ENCODE peak calls at places on chromosomes 13 and 19, in six cellular contexts. Z is left lung; G is NCI-H1436; M is A549; K is activated T-cell treated with anti-CD3 and anti-CD28 coated beads, Interleukin-2, amount 50 U/mL, for 24 hours; L is left kidney. Y is an unnamed sample.

GRCh38 chr19:32914879-32915278 is 45.3 kb upstream of the SLC7A9 start:
- DNase-seq in Z (no peak), K (no peak), G (no peak), M (no peak), L (no peak), Y (no peak)

GRCh38 chr19:1453525-1454371 is 3.8 kb downstream of the APC2 start:
- DNase-seq in M (peak; percentile 64), L (peak; percentile 67), K (no peak), G (no peak), Z (peak; percentile 70), Y (no peak)

GRCh38 chr13:32430018-32430747 is 2.3 kb upstream of the N4BP2L1 start:
- DNase-seq in M (no peak), G (no peak), L (no peak), K (no peak), Z (no peak), Y (no peak)

GRCh38 chr19:44737238-44738160 is 11.0 kb upstream of the BCL3 start:
- DNase-seq in G (no peak), M (peak; percentile 99), L (no peak), Z (no peak), K (no peak), Y (no peak)

GRCh38 chr19:56720281-56720680 is 48.7 kb upstream of the ZNF835 start:
- DNase-seq in Z (no peak), G (no peak), M (no peak), K (no peak), L (peak; percentile 68), Y (no peak)

GRCh38 chr19:35341006-35341405 is 6.7 kb upstream of the FFAR1 start:
- DNase-seq in Z (peak; percentile 54), L (peak; percentile 0), K (no peak), G (no peak), M (no peak), Y (no peak)

GRCh38 chr19:40609561-40610395 is 8.6 kb downstream of the LTBP4 start:
- DNase-seq in Z (peak; percentile 97), K (peak; percentile 96), L (peak; percentile 67), M (peak; percentile 93), G (peak; percentile 80), Y (no peak)

GRCh38 chr13:96020155-96020575 is 33.0 kb downstream of the UGGT2 start:
- DNase-seq in G (peak; percentile 65), M (peak; percentile 67), K (no peak), Z (no peak), L (peak; percentile 84), Y (no peak)

GRCh38 chr13:111883571-111884343 is 183.2 kb upstream of the SOX1 start:
- DNase-seq in K (no peak), G (no peak), L (no peak), Z (no peak), M (no peak), Y (no peak)

GRCh38 chr13:106490887-106491321 is 44.6 kb downstream of the EFNB2 start:
- DNase-seq in G (no peak), K (no peak), M (no peak), L (peak; percentile 53), Z (no peak), Y (no peak)

GRCh38 chr19:49555600-49556411 is 24.6 kb downstream of the NOSIP start:
- DNase-seq in Z (peak; percentile 86), K (peak; percentile 70), M (peak; percentile 76), L (peak; percentile 91), G (peak; percentile 81), Y (no peak)

GRCh38 chr13:62643799-62644484 is 1228.3 kb upstream of the PCDH20 start:
- DNase-seq in G (no peak), K (no peak), Z (no peak), L (peak; percentile 54), M (no peak), Y (no peak)

GRCh38 chr13:64471916-64472315 is 2758.2 kb downstream of the PCDH9 start:
- DNase-seq in K (no peak), Z (no peak), G (no peak), M (peak; percentile 59), L (peak; percentile 46), Y (no peak)

GRCh38 chr13:27211771-27212364 is 39.5 kb upstream of the RPL21 start:
- DNase-seq in K (no peak), M (no peak), L (no peak), Z (peak; percentile 78), G (no peak), Y (no peak)

GRCh38 chr19:39941615-39942507 is 7.4 kb upstream of the FCGBP start:
- DNase-seq in G (no peak), K (no peak), M (no peak), L (peak; percentile 34), Z (no peak), Y (no peak)

GRCh38 chr13:30718661-30719520 is 16.5 kb upstream of the ALOX5AP start:
- DNase-seq in M (peak; percentile 45), L (no peak), K (no peak), Z (no peak), G (no peak), Y (no peak)

GRCh38 chr19:3516675-3517207 is 10.6 kb downstream of the FZR1 start:
- DNase-seq in M (no peak), G (peak; percentile 67), L (peak; percentile 65), Z (no peak), K (no peak), Y (no peak)

GRCh38 chr19:27870293-27870692 is 1342.7 kb downstream of the UQCRFS1 start:
- DNase-seq in K (no peak), L (no peak), M (no peak), Z (no peak), G (no peak), Y (no peak)

GRCh38 chr13:41460930-41461329 is 3.6 kb downstream of the RGCC start:
- DNase-seq in K (no peak), G (no peak), L (no peak), M (no peak), Z (no peak), Y (no peak)

GRCh38 chr19:14507704-14508246 is 10.4 kb downstream of the DNAJB1 start:
- DNase-seq in G (no peak), L (peak; percentile 13), M (peak; percentile 89), K (no peak), Z (no peak), Y (no peak)

GRCh38 chr13:41500501-41500900 is 43.2 kb downstream of the RGCC start:
- DNase-seq in G (no peak), Z (no peak), K (no peak), L (no peak), M (no peak), Y (no peak)